ENCODE peak calls at places on chromosomes 11 and 22, in ten cellular contexts. Q, R, P, D, T, Z, N, S, I and J are unnamed samples.

GRCh38 chr22:44590291-44590690 is 92.3 kb upstream of the RTL6 start:
- DNase-seq in Q (no peak), R (no peak), P (no peak), D (no peak), T (no peak), Z (no peak), N (no peak), S (no peak), I (no peak), J (no peak)

GRCh38 chr11:34512810-34513673 is 552 bp downstream of the ELF5 start:
- DNase-seq in Q (peak; percentile 60), R (no peak), P (peak; percentile 9), D (peak; percentile 80), T (no peak), Z (no peak), N (peak; percentile 37), S (no peak), I (peak; percentile 3), J (no peak)

GRCh38 chr11:44067266-44067665 is 1.2 kb downstream of the ACCS start:
- DNase-seq in Q (no peak), R (no peak), P (no peak), D (no peak), T (no peak), Z (no peak), N (no peak), S (no peak), I (no peak), J (no peak)

GRCh38 chr11:125939081-125939521 is 6.7 kb upstream of the VSIG10L2 start:
- DNase-seq in Q (no peak), R (no peak), P (no peak), D (no peak), T (no peak), Z (no peak), N (no peak), S (no peak), I (no peak), J (no peak)

GRCh38 chr22:23542933-23543332 is 37.2 kb downstream of the IGLL1 start:
- DNase-seq in Q (no peak), R (no peak), P (no peak), D (no peak), T (no peak), Z (no peak), N (no peak), S (no peak), I (no peak), J (no peak)

GRCh38 chr11:113828186-113828585 is 47.2 kb downstream of the USP28 start:
- DNase-seq in Q (no peak), R (no peak), P (no peak), D (no peak), T (no peak), Z (no peak), N (no peak), S (no peak), I (no peak), J (no peak)

GRCh38 chr11:29448246-29448877 is 568.5 kb downstream of the KCNA4 start:
- DNase-seq in Q (no peak), R (no peak), P (peak; percentile 0), D (peak; percentile 12), T (no peak), Z (no peak), N (no peak), S (no peak), I (no peak), J (no peak)

GRCh38 chr11:2679011-2679676 is 20.6 kb downstream of the KCNQ1OT1 start:
- DNase-seq in Q (no peak), R (no peak), P (no peak), D (no peak), T (no peak), Z (no peak), N (no peak), S (no peak), I (no peak), J (no peak)

GRCh38 chr11:57458060-57458409 is 2.3 kb upstream of the RTN4RL2 start:
- DNase-seq in Q (no peak), R (no peak), P (no peak), D (no peak), T (no peak), Z (no peak), N (no peak), S (no peak), I (no peak), J (no peak)

GRCh38 chr11:114060402-114061052 is 1.0 kb downstream of the ZBTB16 start:
- DNase-seq in Q (no peak), R (no peak), P (no peak), D (peak; percentile 51), T (no peak), Z (no peak), N (no peak), S (no peak), I (peak; percentile 24), J (no peak)

GRCh38 chr11:71223671-71224660 is 28.4 kb downstream of the SHANK2 start:
- DNase-seq in Q (no peak), R (no peak), P (no peak), D (no peak), T (no peak), Z (no peak), N (no peak), S (no peak), I (no peak), J (peak; percentile 53)

GRCh38 chr22:38289583-38290082 is 16.8 kb upstream of the TMEM184B start:
- DNase-seq in Q (no peak), R (no peak), P (no peak), D (no peak), T (no peak), Z (no peak), N (no peak), S (no peak), I (no peak), J (no peak)

GRCh38 chr22:44033689-44034088 is 9.6 kb downstream of the PARVB start:
- DNase-seq in Q (no peak), R (no peak), P (no peak), D (no peak), T (no peak), Z (no peak), N (no peak), S (no peak), I (no peak), J (no peak)

GRCh38 chr11:38305682-38306081 is 1707.6 kb upstream of the RAG2 start:
- DNase-seq in Q (no peak), R (no peak), P (no peak), D (no peak), T (no peak), Z (no peak), N (no peak), S (no peak), I (no peak), J (no peak)

GRCh38 chr22:44330727-44331660 is 18.2 kb upstream of the SHISAL1 start:
- DNase-seq in Q (peak; percentile 28), R (no peak), P (no peak), D (no peak), T (no peak), Z (no peak), N (no peak), S (no peak), I (no peak), J (no peak)

GRCh38 chr11:66051371-66051765 is 796 bp upstream of the SF3B2 start:
- DNase-seq in Q (no peak), R (no peak), P (no peak), D (no peak), T (no peak), Z (no peak), N (no peak), S (no peak), I (no peak), J (peak; percentile 17)